ENCODE peak calls at places on chromosome 9, in ten cellular contexts. A is GM06990, N is omental fat pad, W is brain microvascular endothelial cell, C is kidney, M is bronchial epithelial cell, E is heart left ventricle, Z is thoracic aorta, O is uterus, G is AG09319. L is an unnamed sample.

GRCh38 chr9:96441798-96442445 is 8.0 kb upstream of the HABP4 start:
- DNase-seq in C (no peak), E (no peak), W (no peak), Z (no peak), O (no peak), N (no peak), G (no peak), A (peak; percentile 11), M (peak; percentile 17), L (no peak)

GRCh38 chr9:127524373-127524772 is 73.1 kb downstream of the LRSAM1 start:
- DNase-seq in W (no peak), O (no peak), G (no peak), M (no peak), E (no peak), N (no peak), Z (no peak), A (no peak), C (no peak), L (no peak)

GRCh38 chr9:91795500-91796241 is 154.4 kb downstream of the ROR2 start:
- DNase-seq in N (peak; percentile 21), A (no peak), Z (no peak), W (no peak), O (no peak), E (no peak), G (no peak), M (peak; percentile 33), C (no peak), L (no peak)

GRCh38 chr9:83060557-83060956 is 2.4 kb downstream of the RASEF start:
- DNase-seq in C (no peak), E (no peak), G (no peak), Z (no peak), N (no peak), A (no peak), W (no peak), M (no peak), O (no peak), L (no peak)

GRCh38 chr9:78073722-78074121 is 42.1 kb upstream of the GNAQ start:
- DNase-seq in W (no peak), G (no peak), E (no peak), A (no peak), C (no peak), M (no peak), Z (no peak), O (no peak), N (no peak), L (no peak)

GRCh38 chr9:4559238-4560182 is 69.2 kb downstream of the SLC1A1 start:
- DNase-seq in E (no peak), Z (no peak), A (peak; percentile 20), C (no peak), G (no peak), W (no peak), M (no peak), N (no peak), O (no peak), L (no peak)

GRCh38 chr9:114558027-114558675 is 29.4 kb upstream of the ATP6V1G1 start:
- DNase-seq in A (no peak), M (no peak), Z (no peak), N (no peak), E (no peak), G (no peak), O (no peak), C (no peak), W (no peak), L (no peak)

GRCh38 chr9:37969130-37969529 is 65.2 kb upstream of the SLC25A51 start:
- DNase-seq in A (no peak), N (no peak), M (no peak), W (peak; percentile 77), G (no peak), C (peak; percentile 61), O (no peak), Z (no peak), E (peak; percentile 70), L (no peak)

GRCh38 chr9:17859987-17860386 is 281.1 kb downstream of the SH3GL2 start:
- DNase-seq in A (no peak), M (no peak), Z (no peak), W (no peak), E (no peak), O (no peak), G (no peak), N (no peak), C (no peak), L (no peak)

GRCh38 chr9:90919883-90920282 is 118.3 kb downstream of the SYK start:
- DNase-seq in E (no peak), Z (peak; percentile 34), G (no peak), C (no peak), N (no peak), O (no peak), A (no peak), W (no peak), M (no peak), L (no peak)

GRCh38 chr9:127977877-127978647 is 2.7 kb downstream of the EEIG1 start:
- DNase-seq in A (no peak), O (peak; percentile 79), Z (peak; percentile 62), E (peak; percentile 63), M (no peak), G (peak; percentile 74), N (no peak), W (peak; percentile 76), C (peak; percentile 83), L (no peak)

GRCh38 chr9:106019017-106019692 is 324.8 kb downstream of the TMEM38B start:
- DNase-seq in A (no peak), W (no peak), Z (no peak), O (no peak), C (no peak), N (no peak), G (no peak), M (no peak), E (peak; percentile 11), L (no peak)

GRCh38 chr9:137240321-137240840 is 706 bp upstream of the TUBB4B start:
- DNase-seq in G (peak; percentile 59), W (peak; percentile 40), N (peak; percentile 32), A (no peak), M (peak; percentile 28), E (peak; percentile 83), Z (no peak), O (peak; percentile 75), C (peak; percentile 96), L (no peak)
- TF ChIP-seq CTCF in G (no peak), W (no peak), N (no peak), A (peak; percentile 18), M (no peak), E (no peak), Z (no peak), O (no peak), C (no peak), L (no peak)

DNA sequence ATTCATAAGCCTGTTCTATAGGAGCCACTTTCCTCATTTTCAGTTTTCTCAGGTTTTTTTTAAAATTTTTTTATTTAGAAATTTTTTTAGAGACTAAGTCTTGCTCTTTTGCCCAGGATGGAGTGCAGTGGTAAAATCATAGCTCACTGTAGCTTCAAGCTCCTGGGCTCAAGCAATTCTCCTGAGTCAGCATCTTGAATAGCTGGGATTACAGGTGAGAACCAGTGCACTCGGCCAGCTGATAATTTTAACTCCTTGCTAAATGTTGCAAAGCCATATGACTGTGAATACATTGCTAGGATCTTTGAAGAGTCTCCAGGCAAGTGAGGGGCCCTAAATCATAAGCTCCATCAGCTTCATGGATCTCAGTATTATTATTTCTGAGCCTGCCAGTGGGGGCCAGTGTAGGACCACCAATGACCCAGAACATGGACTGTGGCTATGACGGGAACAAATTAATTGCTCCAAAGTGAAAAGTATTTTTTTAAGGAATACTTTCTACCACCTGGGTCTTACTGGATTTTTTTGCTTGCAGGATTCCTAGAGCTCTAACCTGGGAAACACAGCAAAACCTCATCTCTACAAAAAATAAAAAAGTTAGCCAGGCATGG is 5.7 kb upstream of the GAPVD1 start:
- DNase-seq in G (no peak), A (no peak), O (no peak), M (no peak), W (no peak), N (no peak), C (no peak), Z (no peak), E (no peak), L (no peak)
- TF ChIP-seq CTCF in G (peak; percentile 14), A (peak; percentile 38), O (no peak), M (peak; percentile 21), W (peak; percentile 60), N (no peak), C (peak; percentile 44), Z (no peak), E (peak; percentile 17), L (no peak)

GRCh38 chr9:136171801-136172411 is 33.0 kb downstream of the LHX3 start:
- DNase-seq in E (no peak), N (no peak), C (no peak), M (no peak), Z (no peak), G (no peak), W (no peak), O (no peak), A (no peak), L (no peak)

GRCh38 chr9:136171009-136171800 is 33.7 kb downstream of the LHX3 start:
- DNase-seq in C (no peak), N (no peak), M (no peak), Z (no peak), O (no peak), G (no peak), A (no peak), E (no peak), W (no peak), L (no peak)

GRCh38 chr9:136169495-136169894 is 35.4 kb downstream of the LHX3 start:
- DNase-seq in O (no peak), W (no peak), M (no peak), G (no peak), Z (no peak), A (no peak), E (no peak), N (no peak), C (no peak), L (no peak)

GRCh38 chr9:136172412-136173079 is 32.4 kb downstream of the LHX3 start:
- DNase-seq in M (no peak), W (no peak), E (no peak), Z (no peak), O (no peak), C (no peak), A (no peak), N (no peak), G (no peak), L (no peak)

GRCh38 chr9:136170291-136170901 is 34.5 kb downstream of the LHX3 start:
- DNase-seq in C (no peak), G (no peak), M (no peak), W (no peak), Z (no peak), A (peak; percentile 40), O (no peak), N (no peak), E (no peak), L (peak; percentile 33)
- TF ChIP-seq CTCF in C (peak; percentile 77), G (peak; percentile 72), M (peak; percentile 81), W (peak; percentile 86), Z (peak; percentile 27), A (peak; percentile 91), O (peak; percentile 11), N (no peak), E (peak; percentile 55), L (peak; percentile 50)

DNA sequence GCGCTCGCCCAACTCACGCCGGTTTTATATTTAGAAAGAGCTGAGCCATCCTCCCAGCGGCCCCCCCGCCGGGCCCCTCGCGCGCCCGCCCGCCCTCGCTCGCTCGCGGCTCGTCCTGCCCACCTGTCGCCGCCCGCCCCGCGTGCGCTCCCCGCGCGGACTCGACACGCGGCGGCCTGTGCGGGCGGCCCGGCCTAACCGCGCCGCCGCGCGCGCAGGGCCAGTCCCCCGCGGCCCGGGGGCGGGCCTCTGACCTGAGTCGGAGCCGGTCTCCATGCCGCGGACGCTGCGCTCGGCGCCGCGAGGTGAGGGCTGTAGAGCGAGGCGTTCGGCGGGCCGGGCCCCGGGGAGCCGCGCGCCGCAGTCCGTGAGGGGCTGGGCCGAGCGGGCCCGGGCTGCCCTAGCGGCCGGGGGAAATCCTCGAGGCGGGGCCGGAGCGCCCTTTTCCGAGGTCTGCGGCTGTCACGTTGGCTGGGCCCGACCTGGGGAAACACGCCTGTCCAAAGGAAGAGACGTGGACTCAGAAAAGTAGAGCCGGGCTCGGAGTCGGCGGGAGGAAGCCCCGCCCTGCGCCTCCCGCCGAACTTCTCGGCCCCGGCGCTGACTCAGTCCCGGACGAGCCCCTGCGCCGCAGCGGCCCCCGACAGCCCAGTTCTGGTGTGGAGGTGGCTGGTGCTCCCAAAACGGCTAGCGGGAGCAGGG is at the start of gene ECPAS:
- DNase-seq in W (peak; percentile 66), N (peak; percentile 27), M (peak; percentile 70), G (peak; percentile 49), A (peak; percentile 89), O (peak; percentile 70), E (peak; percentile 68), Z (peak; percentile 10), C (peak; percentile 89), L (peak; percentile 69)
- TF ChIP-seq CTCF in W (no peak), N (no peak), M (no peak), G (no peak), A (no peak), O (no peak), E (no peak), Z (no peak), C (no peak), L (no peak)